ENCODE peak calls at places on chromosomes 7 and 10, in four cellular contexts. One of them, this sample, is unnamed. For H3K9me2, the result is how much of the 10 kb centered on the place peaks cover.

GRCh38 chr7:143448429-143448828 is 5.2 kb downstream of the TAS2R60 start:
- DNase-seq in hepatocyte: no peak
- DNase-seq in PC-9: no peak
- DNase-seq in GM23248: no peak
- DNase-seq in this sample: no peak

GRCh38 chr10:132972149-132972985 is 30.0 kb upstream of the CFAP46 start:
- DNase-seq in PC-9: no peak
- DNase-seq in GM23248: no peak
- DNase-seq in hepatocyte: no peak
- DNase-seq in this sample: no peak

GRCh38 chr7:84139986-84140729 is 54.4 kb downstream of the SEMA3A start:
- DNase-seq in PC-9: no peak
- DNase-seq in hepatocyte: no peak
- DNase-seq in GM23248: peak
- DNase-seq in this sample: no peak

GRCh38 chr7:45919947-45920542 is 1.0 kb downstream of the IGFBP3 start:
- DNase-seq in hepatocyte: no peak
- DNase-seq in GM23248: peak
- DNase-seq in PC-9: no peak
- DNase-seq in this sample: no peak

GRCh38 chr7:118195837-118196474 is 12.0 kb downstream of the LSM8 start:
- DNase-seq in GM23248: peak
- DNase-seq in PC-9: peak
- DNase-seq in hepatocyte: peak
- DNase-seq in this sample: peak

GRCh38 chr10:116469437-116469836 is 41.8 kb downstream of the PNLIPRP3 start:
- DNase-seq in PC-9: no peak
- DNase-seq in hepatocyte: peak
- DNase-seq in GM23248: peak
- DNase-seq in this sample: no peak

GRCh38 chr10:96133135-96133534 is 3.0 kb downstream of the ZNF518A start:
- DNase-seq in GM23248: peak
- DNase-seq in PC-9: no peak
- DNase-seq in hepatocyte: no peak
- DNase-seq in this sample: no peak

GRCh38 chr7:50303894-50304157 is 690 bp upstream of the IKZF1 start:
- DNase-seq in PC-9: no peak
- DNase-seq in hepatocyte: peak
- DNase-seq in GM23248: peak
- DNase-seq in this sample: peak

GRCh38 chr10:28840954-28841353 is 163.6 kb downstream of the BAMBI start:
- DNase-seq in hepatocyte: no peak
- DNase-seq in GM23248: no peak
- DNase-seq in PC-9: no peak
- DNase-seq in this sample: no peak

GRCh38 chr7:155769701-155770100 is 42.6 kb downstream of the SHH start:
- DNase-seq in PC-9: no peak
- DNase-seq in GM23248: peak
- DNase-seq in hepatocyte: peak
- DNase-seq in this sample: no peak

GRCh38 chr7:113281223-113281622 is 162.9 kb upstream of the SMIM30 start:
- DNase-seq in PC-9: no peak
- DNase-seq in hepatocyte: no peak
- DNase-seq in GM23248: no peak
- DNase-seq in this sample: no peak

GRCh38 chr10:130928306-130928705 is 383.2 kb downstream of the TCERG1L start:
- DNase-seq in GM23248: no peak
- DNase-seq in hepatocyte: no peak
- DNase-seq in PC-9: no peak
- DNase-seq in this sample: no peak

GRCh38 chr7:11213246-11213645 is 239.6 kb downstream of the PHF14 start:
- DNase-seq in GM23248: no peak
- DNase-seq in PC-9: no peak
- DNase-seq in hepatocyte: peak
- DNase-seq in this sample: no peak

DNA sequence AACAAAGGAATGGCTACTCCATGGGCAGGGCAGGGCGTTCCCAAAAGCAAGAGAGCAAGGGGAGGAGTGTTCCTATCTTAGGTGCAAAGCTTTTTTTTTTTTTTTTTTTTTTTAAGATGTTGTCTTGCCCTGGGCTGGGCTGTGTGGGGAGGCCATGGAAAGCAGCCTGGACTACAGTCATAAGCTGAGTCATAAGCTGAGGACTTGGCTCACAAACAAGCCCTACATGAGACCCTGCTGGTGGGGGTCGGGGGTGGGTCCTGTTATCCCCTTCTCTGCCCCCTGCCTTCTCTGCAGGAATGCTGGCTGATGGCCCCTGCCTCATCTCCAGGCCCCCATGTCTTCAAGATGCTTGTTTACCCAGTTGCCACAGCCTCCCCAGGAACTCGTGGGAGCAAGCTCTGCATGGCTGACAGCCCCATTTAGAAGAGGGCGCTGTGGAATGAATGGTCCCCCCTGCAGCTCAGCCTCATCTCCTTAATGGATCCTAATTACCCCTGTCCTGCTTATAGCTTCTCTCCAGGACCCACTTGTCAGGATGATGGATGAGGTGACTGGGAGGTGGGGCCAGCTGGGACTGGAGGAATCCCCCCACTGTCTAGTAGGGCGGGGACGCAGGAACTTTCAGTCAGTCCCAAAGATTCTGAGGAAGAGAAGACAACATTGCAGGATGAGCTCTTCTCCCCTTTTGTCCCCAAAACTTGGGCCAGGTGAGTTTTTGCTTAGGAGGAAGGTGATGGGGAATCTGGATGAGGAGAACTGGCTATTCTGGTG is 340.8 kb upstream of the PODXL start:
- DNase-seq in PC-9: no peak
- DNase-seq in GM23248: peak
- DNase-seq in hepatocyte: no peak
- DNase-seq in this sample: no peak
- H3K9me2 ChIP-seq in PC-9: under half
- H3K9me2 ChIP-seq in GM23248: under half
- H3K9me2 ChIP-seq in hepatocyte: under half
- H3K9me2 ChIP-seq in this sample: under half

GRCh38 chr7:131899271-131900030 is 343.0 kb upstream of the PODXL start:
- DNase-seq in hepatocyte: no peak
- DNase-seq in PC-9: no peak
- DNase-seq in GM23248: peak
- DNase-seq in this sample: no peak

GRCh38 chr7:131896189-131896855 is 339.9 kb upstream of the PODXL start:
- DNase-seq in hepatocyte: no peak
- DNase-seq in PC-9: no peak
- DNase-seq in GM23248: no peak
- DNase-seq in this sample: no peak

GRCh38 chr7:131895541-131896173 is 339.2 kb upstream of the PODXL start:
- DNase-seq in GM23248: peak
- DNase-seq in PC-9: no peak
- DNase-seq in hepatocyte: peak
- DNase-seq in this sample: no peak

GRCh38 chr7:131900785-131901287 is 344.4 kb upstream of the PODXL start:
- DNase-seq in PC-9: no peak
- DNase-seq in hepatocyte: no peak
- DNase-seq in GM23248: no peak
- DNase-seq in this sample: no peak

GRCh38 chr7:131898418-131898817 is 342.0 kb upstream of the PODXL start:
- DNase-seq in hepatocyte: no peak
- DNase-seq in GM23248: peak
- DNase-seq in PC-9: no peak
- DNase-seq in this sample: no peak
- H3K9me2 ChIP-seq in hepatocyte: under half
- H3K9me2 ChIP-seq in GM23248: under half
- H3K9me2 ChIP-seq in PC-9: under half
- H3K9me2 ChIP-seq in this sample: under half

GRCh38 chr7:54711900-54712595 is 47.0 kb downstream of the SEC61G start:
- DNase-seq in hepatocyte: no peak
- DNase-seq in GM23248: no peak
- DNase-seq in PC-9: no peak
- DNase-seq in this sample: no peak

GRCh38 chr7:54709283-54709682 is 49.7 kb downstream of the SEC61G start:
- DNase-seq in PC-9: no peak
- DNase-seq in GM23248: no peak
- DNase-seq in hepatocyte: no peak
- DNase-seq in this sample: no peak

DNA sequence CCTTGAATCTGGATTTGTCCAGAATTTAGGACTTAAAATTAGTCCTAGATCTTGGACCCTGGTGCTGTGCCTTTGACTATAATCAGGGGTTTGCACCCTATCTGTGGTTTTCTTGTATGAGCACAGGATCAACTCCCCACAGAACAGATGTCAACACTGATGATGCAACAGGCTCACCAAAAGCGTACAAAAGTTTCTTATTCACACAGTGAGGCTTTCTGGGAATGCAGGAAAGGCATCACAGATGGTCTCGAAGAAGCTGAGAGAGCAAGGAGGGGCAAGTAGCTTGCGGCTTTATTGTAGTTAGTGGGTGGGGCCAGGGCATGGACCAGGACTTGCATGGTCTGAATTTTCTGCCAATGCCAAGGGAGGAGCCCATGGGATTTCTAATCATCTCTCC is 46.2 kb downstream of the SEC61G start:
- DNase-seq in PC-9: no peak
- DNase-seq in GM23248: no peak
- DNase-seq in hepatocyte: no peak
- DNase-seq in this sample: no peak
- H3K9me2 ChIP-seq in PC-9: under half
- H3K9me2 ChIP-seq in GM23248: under half
- H3K9me2 ChIP-seq in hepatocyte: under half
- H3K9me2 ChIP-seq in this sample: under half

DNA sequence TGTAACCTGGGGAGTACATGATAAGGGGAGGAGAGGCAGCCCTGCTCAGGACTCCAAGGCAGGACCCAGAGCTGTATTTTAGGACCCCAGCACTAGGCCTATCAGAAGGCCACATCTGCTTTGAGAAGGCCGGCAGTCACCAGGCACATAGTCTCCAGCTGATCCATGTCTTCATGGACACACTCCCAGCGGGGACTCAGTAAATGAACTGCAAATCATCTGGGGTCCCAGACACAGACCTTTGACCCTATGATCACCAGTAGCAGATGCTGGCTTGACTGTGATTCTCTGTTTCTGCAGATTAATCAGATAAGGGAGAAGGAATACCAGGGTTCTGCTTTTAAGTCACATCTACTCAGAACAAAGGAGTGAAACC is 341.4 kb upstream of the PODXL start:
- DNase-seq in PC-9: no peak
- DNase-seq in GM23248: no peak
- DNase-seq in hepatocyte: no peak
- DNase-seq in this sample: no peak
- H3K9me2 ChIP-seq in PC-9: under half
- H3K9me2 ChIP-seq in GM23248: under half
- H3K9me2 ChIP-seq in hepatocyte: under half
- H3K9me2 ChIP-seq in this sample: under half

GRCh38 chr7:34539003-34539402 is 119.0 kb upstream of the NPSR1 start:
- DNase-seq in hepatocyte: no peak
- DNase-seq in PC-9: no peak
- DNase-seq in GM23248: no peak
- DNase-seq in this sample: no peak

DNA sequence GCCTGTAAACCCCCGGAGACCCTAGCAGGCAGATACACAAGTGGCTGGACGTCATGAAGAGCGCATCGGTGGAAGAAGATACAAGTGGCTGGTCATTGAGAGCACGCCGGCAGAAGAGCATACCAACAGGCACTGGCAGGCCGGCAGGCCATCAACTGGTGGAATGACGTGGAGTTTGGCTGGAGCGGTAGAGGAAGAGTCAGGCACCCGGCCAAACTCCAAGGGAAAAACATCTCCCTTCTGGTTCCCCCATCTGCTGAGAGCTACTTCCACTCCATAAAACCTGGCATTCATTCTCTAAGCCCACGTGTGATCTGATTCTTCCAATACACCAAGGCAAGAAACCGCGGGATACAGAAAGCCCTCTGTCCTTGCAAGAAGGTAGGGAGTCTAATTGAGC is 113.4 kb upstream of the NPSR1 start:
- DNase-seq in PC-9: no peak
- DNase-seq in hepatocyte: no peak
- DNase-seq in GM23248: no peak
- DNase-seq in this sample: no peak
- H3K9me2 ChIP-seq in PC-9: under half
- H3K9me2 ChIP-seq in hepatocyte: under half
- H3K9me2 ChIP-seq in GM23248: under half
- H3K9me2 ChIP-seq in this sample: under half